ENCODE peak calls at places on chromosomes 13 and 19, in ten cellular contexts. B is fibroblast of the aortic adventitia; F is CD8-positive, alpha-beta T cell; Q is heart right ventricle; L is pancreas; R is tibial artery; M is transverse colon; X is breast epithelium; S is IMR-90; Z is ovary. J is an unnamed sample.

GRCh38 chr13:95176611-95177259 is 124.5 kb downstream of the ABCC4 start:
- DNase-seq in B (peak), F (peak), Q (no peak), L (no peak), R (no peak), M (no peak), X (no peak), S (peak), Z (no peak), J (no peak)

GRCh38 chr19:54256250-54257115 is 590 bp downstream of the LILRB5 start:
- DNase-seq in B (no peak), F (no peak), Q (no peak), L (no peak), R (no peak), M (no peak), X (no peak), S (no peak), Z (no peak), J (no peak)

GRCh38 chr13:110838867-110839538 is 75.9 kb downstream of the ANKRD10 start:
- DNase-seq in B (no peak), F (no peak), Q (no peak), L (no peak), R (no peak), M (no peak), X (no peak), S (no peak), Z (no peak), J (no peak)

GRCh38 chr13:26628706-26629105 is 71.2 kb downstream of the WASF3 start:
- DNase-seq in B (peak), F (no peak), Q (no peak), L (no peak), R (no peak), M (peak), X (no peak), S (peak), Z (no peak), J (no peak)

GRCh38 chr13:48727252-48728011 is 73.7 kb downstream of the CYSLTR2 start:
- DNase-seq in B (no peak), F (no peak), Q (peak), L (no peak), R (no peak), M (no peak), X (no peak), S (peak), Z (peak), J (no peak)

GRCh38 chr13:40682449-40683240 is 16.2 kb upstream of the FOXO1 start:
- DNase-seq in B (peak), F (no peak), Q (no peak), L (no peak), R (no peak), M (no peak), X (no peak), S (peak), Z (no peak), J (no peak)

GRCh38 chr19:11007376-11007775 is 46.5 kb downstream of the SMARCA4 start:
- DNase-seq in B (no peak), F (no peak), Q (no peak), L (no peak), R (no peak), M (no peak), X (no peak), S (no peak), Z (no peak), J (no peak)

GRCh38 chr13:46983881-46984280 is 87.0 kb upstream of the HTR2A start:
- DNase-seq in B (peak), F (no peak), Q (no peak), L (no peak), R (no peak), M (no peak), X (no peak), S (peak), Z (no peak), J (peak)

GRCh38 chr19:48600679-48601382 is 5.7 kb upstream of the SPACA4 start:
- DNase-seq in B (no peak), F (no peak), Q (no peak), L (no peak), R (no peak), M (no peak), X (no peak), S (no peak), Z (no peak), J (no peak)

GRCh38 chr19:2616741-2617392 is 85.6 kb downstream of the GNG7 start:
- DNase-seq in B (no peak), F (no peak), Q (no peak), L (no peak), R (peak), M (peak), X (no peak), S (no peak), Z (no peak), J (no peak)

GRCh38 chr13:19062019-19062646 is 119.5 kb downstream of the TUBA3C start:
- DNase-seq in B (no peak), F (no peak), Q (no peak), L (no peak), R (no peak), M (no peak), X (no peak), S (no peak), Z (no peak), J (no peak)

GRCh38 chr13:101447852-101448251 is 4.6 kb upstream of the ITGBL1 start:
- DNase-seq in B (no peak), F (no peak), Q (no peak), L (no peak), R (no peak), M (no peak), X (no peak), S (peak), Z (no peak), J (no peak)

DNA sequence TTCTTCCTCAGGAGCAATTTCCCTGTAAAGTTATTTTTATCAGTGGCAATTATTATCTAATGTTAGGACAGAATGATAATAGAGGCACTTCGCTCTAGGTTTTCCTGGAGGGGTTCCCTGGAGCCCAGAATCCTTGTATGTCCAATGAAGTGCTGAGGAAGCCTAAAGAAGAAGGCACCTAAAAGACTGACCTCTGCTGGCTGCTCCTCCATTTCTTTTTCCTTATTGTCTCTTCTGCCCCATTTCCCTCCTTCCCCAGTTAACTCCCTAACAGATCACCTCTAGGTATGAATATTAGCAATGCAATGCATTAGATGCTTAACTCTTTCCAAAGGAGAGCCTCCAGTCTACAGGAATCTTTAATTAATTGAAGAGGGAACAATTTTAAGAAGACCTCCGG is 985.4 kb downstream of the DIAPH3 start:
- DNase-seq in B (peak), F (no peak), Q (no peak), L (no peak), R (no peak), M (no peak), X (no peak), S (peak), Z (no peak), J (no peak)
- TF ChIP-seq CTCF in B (peak), F (no peak), Q (no peak), L (no peak), R (no peak), M (no peak), X (no peak), S (peak), Z (no peak), J (no peak)

GRCh38 chr19:428144-428543 is 19.2 kb upstream of the C2CD4C start:
- DNase-seq in B (no peak), F (no peak), Q (no peak), L (no peak), R (no peak), M (no peak), X (no peak), S (no peak), Z (no peak), J (no peak)
- H3K4me3 ChIP-seq in B (no peak), F (no peak), Q (no peak), L (no peak), R (no peak), M (no peak), X (no peak), S (no peak), Z (no peak), J (no peak)

DNA sequence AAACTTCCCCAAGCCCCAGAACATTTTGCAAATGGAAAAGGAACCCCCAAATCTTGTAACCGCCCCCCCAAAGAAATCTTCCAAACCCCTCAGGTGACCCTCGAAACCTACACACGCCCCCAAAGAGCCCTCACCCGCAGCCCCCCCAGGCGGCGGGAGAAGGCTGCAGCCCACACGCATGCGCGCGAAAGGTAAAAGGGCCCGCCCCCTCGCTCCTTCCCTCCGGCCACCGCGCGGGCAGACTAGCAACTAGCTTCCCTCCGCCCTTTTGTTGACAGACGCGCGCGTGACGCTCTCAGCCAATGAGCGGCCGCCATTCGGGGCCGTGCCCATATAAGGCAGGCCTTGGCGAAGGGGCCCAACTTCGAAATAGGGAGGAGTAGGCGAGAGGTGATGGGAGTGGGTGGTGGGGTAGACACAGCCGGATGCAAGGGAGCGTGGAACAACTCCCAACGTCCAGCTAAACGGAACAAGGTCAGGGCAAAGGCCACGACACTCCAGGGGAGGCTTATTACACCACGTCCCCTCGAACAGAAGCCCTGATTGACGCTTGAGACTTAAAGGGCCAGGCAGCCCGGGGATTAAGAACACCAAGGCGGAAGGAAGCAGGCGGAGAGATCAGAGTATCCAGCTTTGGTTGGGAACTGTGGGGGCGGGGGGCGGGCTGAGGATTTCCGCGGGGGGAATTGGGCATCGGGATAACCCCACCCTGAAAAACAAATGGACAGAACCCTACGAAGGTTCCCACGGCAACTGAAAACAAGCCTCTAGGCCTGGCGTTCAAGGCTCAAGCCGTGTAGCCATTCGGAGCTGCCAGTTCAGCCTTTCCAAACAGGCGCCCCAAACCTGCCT is 13.3 kb downstream of the FBXO46 start:
- DNase-seq in B (peak), F (peak), Q (peak), L (peak), R (peak), M (peak), X (peak), S (peak), Z (peak), J (peak)
- TF ChIP-seq CTCF in B (peak), F (no peak), Q (no peak), L (no peak), R (peak), M (no peak), X (peak), S (peak), Z (peak), J (no peak)

DNA sequence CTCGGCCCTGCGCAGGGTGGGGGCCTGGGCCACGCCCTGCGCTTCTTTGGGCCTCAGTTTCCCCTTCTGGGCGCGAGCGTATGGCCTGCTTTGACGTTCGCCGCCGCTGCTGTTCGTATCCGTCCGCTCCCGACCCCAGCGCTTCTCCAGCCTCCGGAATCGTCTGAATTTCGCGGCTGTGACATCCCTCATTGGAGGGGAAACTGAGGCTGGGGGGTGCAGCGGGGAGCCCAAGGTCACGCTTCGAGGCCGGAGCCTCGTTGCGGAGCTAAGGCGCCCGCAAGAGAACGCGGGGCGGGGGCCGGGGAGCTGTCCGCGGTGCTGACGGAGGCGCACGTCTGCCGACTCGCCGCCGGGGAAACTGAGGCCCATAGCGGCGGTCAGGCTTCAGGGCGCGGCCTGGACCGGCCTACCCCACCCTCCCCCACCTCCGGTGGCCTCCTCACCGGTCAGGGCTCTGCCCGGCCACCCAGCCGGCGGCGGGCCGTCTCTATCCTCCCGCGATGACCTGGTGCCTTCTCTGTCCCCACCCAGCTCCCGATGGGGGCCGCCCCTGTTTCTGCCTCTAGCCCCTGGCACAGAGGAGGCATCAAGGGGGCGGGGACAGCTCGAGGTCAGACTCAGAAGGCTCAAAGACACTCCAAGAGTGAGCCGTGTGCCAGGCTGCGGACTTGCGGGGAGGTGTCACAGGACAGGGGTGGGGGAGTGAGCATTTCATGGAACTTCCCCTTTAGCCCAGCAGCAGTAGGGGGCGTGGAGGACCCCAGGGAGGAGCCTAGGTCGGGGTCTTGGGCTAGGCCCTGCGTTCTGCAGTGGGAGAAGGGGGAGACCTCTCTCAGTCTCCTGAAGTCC is 3.0 kb upstream of the APC2 start:
- DNase-seq in B (no peak), F (no peak), Q (no peak), L (no peak), R (no peak), M (no peak), X (no peak), S (no peak), Z (no peak), J (no peak)
- H3K4me3 ChIP-seq in B (no peak), F (no peak), Q (no peak), L (no peak), R (no peak), M (no peak), X (peak), S (no peak), Z (no peak), J (no peak)

DNA sequence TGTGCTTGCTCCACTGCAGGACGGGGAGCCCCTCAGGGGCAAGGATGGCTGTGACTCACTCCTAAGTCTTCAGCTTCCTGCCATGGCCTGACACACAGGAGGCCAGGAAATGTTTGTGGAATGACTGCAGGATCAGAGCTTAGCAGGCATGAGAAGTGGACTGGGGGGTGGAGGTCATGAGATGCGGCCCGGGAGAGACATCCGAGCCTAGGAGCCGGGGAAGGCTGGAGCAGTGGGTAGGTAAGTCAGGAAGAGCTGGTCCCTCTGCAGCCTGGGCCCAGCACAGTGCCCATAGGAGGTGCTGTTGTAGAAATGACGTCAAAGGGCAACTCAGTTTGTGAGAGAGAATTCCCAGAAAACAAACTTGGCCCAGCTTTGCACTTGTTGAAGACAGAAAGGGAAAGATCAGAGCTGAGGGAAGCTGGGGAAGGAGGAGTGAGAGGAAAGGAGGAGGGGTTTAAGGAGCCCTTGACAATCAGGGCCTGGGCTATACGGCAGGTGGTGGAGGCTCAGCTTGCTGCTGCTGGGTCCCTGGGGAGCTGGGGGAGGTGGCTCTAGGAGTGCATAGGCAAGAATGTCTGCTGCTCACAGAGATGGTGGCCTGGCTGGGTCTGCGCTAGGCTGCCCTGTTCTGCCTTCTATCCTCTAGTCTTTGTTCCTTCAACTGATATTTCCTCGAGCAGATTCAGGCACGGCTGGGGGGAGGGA is 18.5 kb downstream of the POU2F2 start:
- DNase-seq in B (peak), F (no peak), Q (no peak), L (peak), R (no peak), M (no peak), X (no peak), S (peak), Z (no peak), J (no peak)
- TF ChIP-seq CTCF in B (no peak), F (no peak), Q (no peak), L (no peak), R (no peak), M (no peak), X (no peak), S (peak), Z (no peak), J (peak)

DNA sequence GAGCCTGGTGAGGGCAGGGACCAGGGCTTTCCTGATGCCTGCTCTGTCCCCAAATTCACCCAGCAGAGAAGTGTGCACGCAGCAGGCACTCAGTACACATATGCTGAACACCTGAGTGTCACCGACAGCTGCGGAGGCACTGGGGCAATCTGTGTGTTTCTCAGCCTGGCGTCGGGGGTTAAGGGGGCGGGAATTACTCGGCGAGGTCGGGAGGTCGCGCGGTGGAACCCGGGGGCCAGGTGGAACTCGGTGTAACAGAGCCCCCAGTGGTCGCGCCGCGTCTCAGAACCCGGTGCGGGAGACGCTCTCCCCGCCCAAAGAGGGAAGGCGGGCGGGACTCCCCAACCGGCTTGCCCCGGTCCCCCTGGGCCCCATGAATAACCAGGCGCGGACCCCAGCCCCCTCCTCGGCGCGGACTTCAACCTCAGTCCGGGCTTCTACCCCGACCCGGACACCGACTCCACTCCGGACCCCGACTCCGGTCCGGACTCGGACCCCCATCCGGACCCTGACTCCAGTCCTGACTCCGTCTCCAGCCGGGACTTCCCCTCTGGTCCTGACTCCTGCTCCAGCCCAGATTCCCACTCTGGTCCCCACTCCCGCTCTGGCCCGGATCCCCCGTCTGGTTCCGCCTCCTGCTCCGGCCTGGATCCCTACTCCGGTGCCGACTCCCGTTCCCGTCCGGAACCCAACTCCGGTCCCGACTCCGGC is at the start of gene SELENOV:
- DNase-seq in B (no peak), F (no peak), Q (no peak), L (no peak), R (no peak), M (no peak), X (no peak), S (no peak), Z (no peak), J (no peak)
- H3K4me3 ChIP-seq in B (no peak), F (peak), Q (peak), L (peak), R (peak), M (peak), X (peak), S (no peak), Z (peak), J (no peak)

GRCh38 chr19:30011051-30011578 is 69.1 kb downstream of the URI1 start:
- DNase-seq in B (no peak), F (no peak), Q (no peak), L (no peak), R (no peak), M (no peak), X (no peak), S (no peak), Z (no peak), J (no peak)
- TF ChIP-seq CTCF in B (peak), F (no peak), Q (no peak), L (no peak), R (no peak), M (no peak), X (no peak), S (no peak), Z (no peak), J (no peak)

J was measured in GM12864.